ENCODE peak calls at places on chromosomes 16 and 17, in six cellular contexts. F is GF-D8; B is activated CD8-positive, alpha-beta T cell treated with anti-CD3 and anti-CD28 coated beads for 36 hours; T is activated T-cell treated with anti-CD3 and anti-CD28 coated beads for 1 hour; M is psoas muscle; K is GM12864. G is an unnamed sample.
A peak's percentile ranks its signal among the peaks of the same experiment; 100 is the strongest.

GRCh38 chr17:82980632-82981031 is 98.8 kb upstream of the METRNL start:
- DNase-seq in K (no peak), T (no peak), F (no peak), B (no peak), M (no peak), G (no peak)

GRCh38 chr16:84840687-84841627 is 21.2 kb downstream of the CRISPLD2 start:
- DNase-seq in B (no peak), F (no peak), M (no peak), K (no peak), T (no peak), G (no peak)

GRCh38 chr16:988465-989353 is 7.1 kb downstream of the SOX8 start:
- DNase-seq in F (no peak), T (no peak), M (no peak), B (no peak), K (no peak), G (no peak)

GRCh38 chr16:49024896-49025295 is 256.7 kb downstream of the CBLN1 start:
- DNase-seq in M (no peak), K (no peak), T (no peak), B (no peak), F (no peak), G (no peak)

GRCh38 chr17:56176101-56176500 is 22.8 kb downstream of the ANKFN1 start:
- DNase-seq in K (no peak), T (no peak), F (no peak), B (no peak), M (no peak), G (no peak)

GRCh38 chr17:62902573-62903229 is 63.3 kb upstream of the TANC2 start:
- DNase-seq in M (no peak), B (no peak), T (no peak), F (no peak), K (no peak), G (no peak)

GRCh38 chr17:75619506-75620431 is 13.5 kb upstream of the SMIM5 start:
- DNase-seq in M (no peak), F (no peak), B (peak; percentile 25), K (no peak), T (no peak), G (peak; percentile 10)

GRCh38 chr16:46629331-46629843 is 8.2 kb upstream of the SHCBP1 start:
- DNase-seq in M (peak; percentile 23), T (no peak), F (peak; percentile 14), K (no peak), B (no peak), G (peak; percentile 34)

GRCh38 chr17:50056961-50057330 is 1.0 kb downstream of the ITGA3 start:
- DNase-seq in B (no peak), K (no peak), T (no peak), F (no peak), M (no peak), G (no peak)

GRCh38 chr17:56597495-56597990 is 4.0 kb downstream of the NOG start:
- DNase-seq in K (no peak), F (no peak), M (no peak), B (peak; percentile 51), T (no peak), G (no peak)

GRCh38 chr16:14427371-14427948 is 202.6 kb downstream of the PARN start:
- DNase-seq in K (no peak), B (no peak), T (no peak), M (no peak), F (no peak), G (no peak)

GRCh38 chr16:24088767-24089166 is 167.4 kb upstream of the CACNG3 start:
- DNase-seq in T (no peak), F (no peak), K (no peak), B (no peak), M (no peak), G (no peak)

GRCh38 chr16:22813946-22814325 is at the start of gene HS3ST2:
- DNase-seq in B (peak; percentile 3), T (no peak), M (peak; percentile 21), F (no peak), K (no peak), G (peak; percentile 45)

GRCh38 chr16:54143410-54143809 is 143.2 kb downstream of the IRX3 start:
- DNase-seq in B (no peak), F (no peak), T (no peak), K (no peak), M (no peak), G (no peak)

GRCh38 chr17:68511671-68512246 is 471 bp upstream of the PRKAR1A start:
- DNase-seq in K (no peak), T (peak; percentile 64), F (peak; percentile 45), B (peak; percentile 79), M (peak; percentile 84), G (peak; percentile 23)

GRCh38 chr16:13032911-13033310 is 131.5 kb downstream of the SHISA9 start:
- DNase-seq in F (no peak), M (no peak), T (no peak), K (no peak), B (no peak), G (no peak)

GRCh38 chr16:88992351-88993005 is 15.5 kb upstream of the CBFA2T3 start:
- DNase-seq in M (no peak), B (no peak), K (no peak), T (no peak), F (no peak), G (no peak)

GRCh38 chr17:27939489-27940465 is 46.6 kb upstream of the LYRM9 start:
- DNase-seq in T (no peak), M (no peak), B (no peak), F (no peak), K (peak; percentile 31), G (no peak)

GRCh38 chr17:37743875-37744632 is 805 bp downstream of the HNF1B start:
- DNase-seq in B (peak; percentile 27), T (no peak), M (no peak), K (no peak), F (no peak), G (no peak)

GRCh38 chr16:77834600-77834963 is 46.2 kb downstream of the VAT1L start:
- DNase-seq in F (no peak), T (no peak), K (no peak), M (no peak), B (no peak), G (no peak)

GRCh38 chr17:1001640-1002411 is 4.9 kb downstream of the TIMM22 start:
- DNase-seq in B (no peak), K (no peak), F (no peak), M (no peak), T (no peak), G (no peak)

GRCh38 chr17:72387487-72387886 is 266.7 kb downstream of the SOX9 start:
- DNase-seq in K (no peak), B (no peak), T (no peak), F (no peak), M (no peak), G (no peak)